ENCODE peak calls at places on chromosomes 2 and 18, in nine cellular contexts. Q is COR-L47, K is GM23248, D is Kasumi-1, O is left ventricle myocardium superior, F is retina, U is PC-9, V is GM23338, B is HT1080. H is an unnamed sample.

GRCh38 chr2:233928594-233929351 is 11.6 kb downstream of the TRPM8 start:
- DNase-seq in Q (peak), B (peak), V (peak), F (no peak), O (no peak), K (peak), U (peak), D (no peak), H (peak)

GRCh38 chr2:30190637-30191036 is 40.7 kb upstream of the LBH start:
- DNase-seq in U (no peak), Q (no peak), V (peak), D (no peak), B (no peak), O (no peak), F (no peak), K (no peak), H (no peak)

GRCh38 chr2:31222086-31222485 is 4.8 kb upstream of the CAPN14 start:
- DNase-seq in U (no peak), Q (no peak), D (no peak), B (no peak), K (no peak), F (no peak), V (no peak), O (no peak), H (no peak)

GRCh38 chr2:71586471-71586870 is 133.1 kb downstream of the DYSF start:
- DNase-seq in Q (no peak), K (no peak), O (no peak), U (no peak), D (no peak), V (no peak), B (no peak), F (no peak), H (no peak)

GRCh38 chr2:211035548-211036185 is 479.3 kb downstream of the CPS1 start:
- DNase-seq in V (peak), F (no peak), K (peak), D (no peak), O (no peak), Q (no peak), B (peak), U (no peak), H (no peak)

GRCh38 chr2:8392098-8392844 is 289.6 kb upstream of the ID2 start:
- DNase-seq in K (no peak), U (no peak), F (no peak), V (peak), B (no peak), Q (no peak), O (no peak), D (no peak), H (no peak)

GRCh38 chr18:67199993-67200617 is 316.4 kb downstream of the DSEL start:
- DNase-seq in V (peak), K (peak), O (no peak), B (peak), F (no peak), D (peak), Q (peak), U (no peak), H (peak)

GRCh38 chr2:176176233-176176632 is 12.2 kb upstream of the HOXD1 start:
- DNase-seq in B (no peak), K (no peak), F (peak), Q (no peak), U (no peak), V (peak), O (no peak), D (no peak), H (no peak)

GRCh38 chr18:75100832-75101630 is 107.9 kb downstream of the PTGR3 start:
- DNase-seq in Q (no peak), V (no peak), U (no peak), F (no peak), B (no peak), K (no peak), D (no peak), O (no peak), H (no peak)

GRCh38 chr2:134669731-134670669 is 48.8 kb downstream of the TMEM163 start:
- DNase-seq in F (no peak), V (no peak), O (no peak), D (no peak), Q (no peak), K (no peak), U (no peak), B (no peak), H (no peak)

GRCh38 chr2:200306969-200307811 is 697 bp downstream of the SPATS2L start:
- DNase-seq in O (peak), V (peak), U (peak), F (peak), K (peak), B (peak), Q (no peak), D (no peak), H (no peak)

GRCh38 chr18:7038330-7038846 is 79.2 kb downstream of the LAMA1 start:
- DNase-seq in F (peak), D (no peak), O (peak), B (peak), Q (peak), K (peak), U (peak), V (peak), H (peak)

GRCh38 chr18:63366270-63366990 is 576 bp downstream of the KDSR start:
- DNase-seq in Q (peak), B (peak), U (peak), V (peak), K (peak), F (peak), D (peak), O (peak), H (peak)